ENCODE peak calls at places on chromosomes 5 and 9, in four cellular contexts. X is body of pancreas, N is left ventricle myocardium superior, W is stomach. P is an unnamed sample.

GRCh38 chr9:2260401-2261306 is 245.5 kb downstream of the SMARCA2 start:
- DNase-seq in W (peak), N (no peak), X (peak), P (no peak)

GRCh38 chr9:122125891-122126331 is 32.8 kb upstream of the TTLL11 start:
- DNase-seq in W (no peak), N (no peak), X (no peak), P (no peak)

GRCh38 chr9:88551546-88552137 is 16.7 kb downstream of the NXNL2 start:
- DNase-seq in N (no peak), X (no peak), W (no peak), P (no peak)

GRCh38 chr5:116436674-116437350 is 137.8 kb downstream of the SEMA6A start:
- DNase-seq in N (peak), W (no peak), X (no peak), P (no peak)

GRCh38 chr5:95966005-95966404 is 4.4 kb upstream of the ELL2 start:
- DNase-seq in X (no peak), W (no peak), N (no peak), P (no peak)

GRCh38 chr9:130666393-130667116 is 2.2 kb downstream of the PRDM12 start:
- DNase-seq in X (no peak), W (no peak), N (no peak), P (no peak)

GRCh38 chr9:33762343-33762742 is 33.0 kb upstream of the PRSS3 start:
- DNase-seq in N (no peak), X (no peak), W (no peak), P (no peak)

GRCh38 chr9:84974790-84975189 is 305.3 kb downstream of the NTRK2 start:
- DNase-seq in N (no peak), W (no peak), X (no peak), P (no peak)

GRCh38 chr5:112614285-112614684 is 123.4 kb upstream of the APC start:
- DNase-seq in W (no peak), X (no peak), N (no peak), P (no peak)

GRCh38 chr9:89723696-89724095 is 118.9 kb downstream of the GADD45G start:
- DNase-seq in X (no peak), W (no peak), N (no peak), P (no peak)

GRCh38 chr5:41843456-41844112 is 26.6 kb downstream of the OXCT1 start:
- DNase-seq in W (no peak), N (no peak), X (peak), P (peak)

GRCh38 chr9:116461632-116462031 is 225.5 kb upstream of the TRIM32 start:
- DNase-seq in W (no peak), X (no peak), N (no peak), P (no peak)

GRCh38 chr5:36442352-36442751 is 140.7 kb upstream of the RANBP3L start:
- DNase-seq in N (no peak), X (peak), W (peak), P (no peak)

GRCh38 chr9:74500584-74500924 is 3.4 kb downstream of the RORB start:
- DNase-seq in W (no peak), N (no peak), X (no peak), P (no peak)

GRCh38 chr5:3197237-3197636 is 398.4 kb upstream of the IRX1 start:
- DNase-seq in N (no peak), X (no peak), W (no peak), P (no peak)

GRCh38 chr5:16628376-16628775 is 11.6 kb upstream of the RETREG1 start:
- DNase-seq in X (no peak), W (no peak), N (no peak), P (no peak)

GRCh38 chr5:98292496-98292895 is 481.0 kb upstream of the RGMB start:
- DNase-seq in X (no peak), N (no peak), W (no peak), P (no peak)

GRCh38 chr9:124222918-124223720 is 34.6 kb upstream of the NEK6 start:
- DNase-seq in W (peak), X (peak), N (peak), P (peak)

GRCh38 chr9:99823392-99824377 is 2.0 kb downstream of the NR4A3 start:
- DNase-seq in W (peak), X (peak), N (peak), P (peak)

P was measured in colonic mucosa.